ENCODE peak calls at places on chromosomes 13 and 19, in eight cellular contexts. One of them, this sample, is unnamed.

GRCh38 chr13:23381877-23382276 is 51.6 kb downstream of the SACS start:
- DNase-seq in HL-60: no peak
- DNase-seq in HAP-1: peak
- DNase-seq in heart left ventricle: no peak
- DNase-seq in suprapubic skin: no peak
- DNase-seq in CD8-positive, alpha-beta memory T cell: no peak
- DNase-seq in PC-3: no peak
- DNase-seq in mesendoderm: no peak
- DNase-seq in this sample: no peak

GRCh38 chr13:44410328-44410859 is 36.8 kb downstream of the SERP2 start:
- DNase-seq in heart left ventricle: no peak
- DNase-seq in suprapubic skin: peak
- DNase-seq in HAP-1: no peak
- DNase-seq in PC-3: no peak
- DNase-seq in HL-60: no peak
- DNase-seq in CD8-positive, alpha-beta memory T cell: no peak
- DNase-seq in mesendoderm: no peak
- DNase-seq in this sample: no peak

GRCh38 chr19:47848871-47849473 is 10.1 kb upstream of the TPRX2 start:
- DNase-seq in PC-3: no peak
- DNase-seq in HAP-1: peak
- DNase-seq in suprapubic skin: no peak
- DNase-seq in HL-60: no peak
- DNase-seq in mesendoderm: peak
- DNase-seq in CD8-positive, alpha-beta memory T cell: no peak
- DNase-seq in heart left ventricle: no peak
- DNase-seq in this sample: peak

GRCh38 chr13:98443800-98444325 is 133.0 kb downstream of the STK24 start:
- DNase-seq in HL-60: no peak
- DNase-seq in PC-3: no peak
- DNase-seq in heart left ventricle: no peak
- DNase-seq in CD8-positive, alpha-beta memory T cell: no peak
- DNase-seq in suprapubic skin: no peak
- DNase-seq in HAP-1: no peak
- DNase-seq in mesendoderm: no peak
- DNase-seq in this sample: no peak

GRCh38 chr19:18929311-18929710 is 9.8 kb downstream of the DDX49 start:
- DNase-seq in suprapubic skin: no peak
- DNase-seq in heart left ventricle: no peak
- DNase-seq in PC-3: no peak
- DNase-seq in HL-60: no peak
- DNase-seq in mesendoderm: no peak
- DNase-seq in HAP-1: no peak
- DNase-seq in CD8-positive, alpha-beta memory T cell: no peak
- DNase-seq in this sample: no peak

GRCh38 chr13:43185206-43185605 is 161.8 kb downstream of the DNAJC15 start:
- DNase-seq in mesendoderm: peak
- DNase-seq in heart left ventricle: no peak
- DNase-seq in PC-3: no peak
- DNase-seq in CD8-positive, alpha-beta memory T cell: no peak
- DNase-seq in HAP-1: no peak
- DNase-seq in HL-60: no peak
- DNase-seq in suprapubic skin: no peak
- DNase-seq in this sample: no peak

GRCh38 chr19:49017666-49018351 is 918 bp upstream of the LHB start:
- DNase-seq in PC-3: peak
- DNase-seq in suprapubic skin: peak
- DNase-seq in HL-60: no peak
- DNase-seq in mesendoderm: peak
- DNase-seq in heart left ventricle: peak
- DNase-seq in CD8-positive, alpha-beta memory T cell: peak
- DNase-seq in HAP-1: peak
- DNase-seq in this sample: no peak

GRCh38 chr13:48662226-48662625 is 8.5 kb downstream of the CYSLTR2 start:
- DNase-seq in PC-3: no peak
- DNase-seq in CD8-positive, alpha-beta memory T cell: no peak
- DNase-seq in HL-60: no peak
- DNase-seq in mesendoderm: no peak
- DNase-seq in heart left ventricle: no peak
- DNase-seq in HAP-1: no peak
- DNase-seq in suprapubic skin: no peak
- DNase-seq in this sample: no peak

GRCh38 chr13:72959643-72960042 is 99.2 kb upstream of the KLF5 start:
- DNase-seq in HAP-1: no peak
- DNase-seq in suprapubic skin: no peak
- DNase-seq in PC-3: peak
- DNase-seq in heart left ventricle: no peak
- DNase-seq in HL-60: no peak
- DNase-seq in mesendoderm: no peak
- DNase-seq in CD8-positive, alpha-beta memory T cell: no peak
- DNase-seq in this sample: no peak

GRCh38 chr13:114142640-114143490 is 10.4 kb upstream of the RASA3 start:
- DNase-seq in CD8-positive, alpha-beta memory T cell: peak
- DNase-seq in HAP-1: no peak
- DNase-seq in PC-3: no peak
- DNase-seq in HL-60: no peak
- DNase-seq in suprapubic skin: peak
- DNase-seq in heart left ventricle: peak
- DNase-seq in mesendoderm: no peak
- DNase-seq in this sample: peak

GRCh38 chr13:110399801-110400200 is 92.7 kb downstream of the COL4A2 start:
- DNase-seq in HL-60: no peak
- DNase-seq in PC-3: no peak
- DNase-seq in CD8-positive, alpha-beta memory T cell: no peak
- DNase-seq in mesendoderm: no peak
- DNase-seq in HAP-1: no peak
- DNase-seq in heart left ventricle: no peak
- DNase-seq in suprapubic skin: no peak
- DNase-seq in this sample: no peak

GRCh38 chr13:71499944-71500514 is 367.0 kb downstream of the DACH1 start:
- DNase-seq in HL-60: no peak
- DNase-seq in PC-3: no peak
- DNase-seq in CD8-positive, alpha-beta memory T cell: no peak
- DNase-seq in mesendoderm: no peak
- DNase-seq in heart left ventricle: no peak
- DNase-seq in HAP-1: no peak
- DNase-seq in suprapubic skin: no peak
- DNase-seq in this sample: no peak

GRCh38 chr13:99014391-99014988 is 36.6 kb upstream of the DOCK9 start:
- DNase-seq in PC-3: no peak
- DNase-seq in HAP-1: no peak
- DNase-seq in CD8-positive, alpha-beta memory T cell: no peak
- DNase-seq in HL-60: no peak
- DNase-seq in mesendoderm: no peak
- DNase-seq in suprapubic skin: no peak
- DNase-seq in heart left ventricle: no peak
- DNase-seq in this sample: no peak

GRCh38 chr19:5263615-5264014 is 77.0 kb downstream of the PTPRS start:
- DNase-seq in PC-3: no peak
- DNase-seq in CD8-positive, alpha-beta memory T cell: no peak
- DNase-seq in HL-60: no peak
- DNase-seq in suprapubic skin: no peak
- DNase-seq in HAP-1: no peak
- DNase-seq in mesendoderm: no peak
- DNase-seq in heart left ventricle: no peak
- DNase-seq in this sample: no peak

GRCh38 chr13:21079761-21080730 is 18.7 kb upstream of the LATS2 start:
- DNase-seq in HL-60: no peak
- DNase-seq in CD8-positive, alpha-beta memory T cell: no peak
- DNase-seq in mesendoderm: peak
- DNase-seq in PC-3: peak
- DNase-seq in heart left ventricle: peak
- DNase-seq in suprapubic skin: no peak
- DNase-seq in HAP-1: no peak
- DNase-seq in this sample: no peak

GRCh38 chr19:47691090-47691489 is 22.1 kb upstream of the EHD2 start:
- DNase-seq in PC-3: no peak
- DNase-seq in heart left ventricle: no peak
- DNase-seq in suprapubic skin: no peak
- DNase-seq in mesendoderm: no peak
- DNase-seq in HAP-1: no peak
- DNase-seq in CD8-positive, alpha-beta memory T cell: no peak
- DNase-seq in HL-60: no peak
- DNase-seq in this sample: no peak

GRCh38 chr13:78679329-78679728 is 20.4 kb upstream of the OBI1 start:
- DNase-seq in mesendoderm: no peak
- DNase-seq in PC-3: no peak
- DNase-seq in CD8-positive, alpha-beta memory T cell: no peak
- DNase-seq in HAP-1: no peak
- DNase-seq in suprapubic skin: no peak
- DNase-seq in HL-60: no peak
- DNase-seq in heart left ventricle: no peak
- DNase-seq in this sample: no peak

GRCh38 chr19:10087296-10088061 is 1.4 kb downstream of the SHFL start:
- DNase-seq in CD8-positive, alpha-beta memory T cell: no peak
- DNase-seq in suprapubic skin: no peak
- DNase-seq in HAP-1: no peak
- DNase-seq in HL-60: no peak
- DNase-seq in heart left ventricle: no peak
- DNase-seq in mesendoderm: no peak
- DNase-seq in PC-3: no peak
- DNase-seq in this sample: no peak

GRCh38 chr19:38650180-38650775 is 2.8 kb downstream of the ACTN4 start:
- DNase-seq in HL-60: no peak
- DNase-seq in heart left ventricle: no peak
- DNase-seq in HAP-1: no peak
- DNase-seq in suprapubic skin: no peak
- DNase-seq in mesendoderm: no peak
- DNase-seq in PC-3: no peak
- DNase-seq in CD8-positive, alpha-beta memory T cell: no peak
- DNase-seq in this sample: no peak

DNA sequence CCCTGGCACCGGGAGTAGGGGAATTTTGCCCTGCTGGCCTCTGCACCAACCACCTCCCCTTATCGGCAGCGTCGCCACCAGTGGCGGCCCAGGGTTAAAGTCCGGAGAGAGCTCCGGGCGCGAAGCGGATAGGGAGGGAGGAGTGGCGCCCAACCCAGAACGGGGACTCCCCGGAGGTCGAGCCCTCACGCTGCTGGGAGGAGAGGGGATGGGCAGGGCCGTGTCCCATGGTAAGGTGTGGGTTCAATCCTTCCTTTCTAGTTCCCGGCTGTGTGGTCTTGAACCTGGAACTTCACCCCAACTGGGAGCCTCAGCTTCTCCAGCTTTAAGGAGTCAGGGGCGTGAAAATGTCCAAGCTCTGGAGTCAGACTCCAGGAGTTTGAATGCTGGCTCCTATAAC is 23.3 kb upstream of the BCL3 start:
- DNase-seq in HAP-1: no peak
- DNase-seq in PC-3: no peak
- DNase-seq in heart left ventricle: no peak
- DNase-seq in mesendoderm: no peak
- DNase-seq in CD8-positive, alpha-beta memory T cell: no peak
- DNase-seq in suprapubic skin: no peak
- DNase-seq in HL-60: no peak
- DNase-seq in this sample: no peak
- H3K4me3 ChIP-seq in HAP-1: no peak
- H3K4me3 ChIP-seq in PC-3: peak
- H3K4me3 ChIP-seq in heart left ventricle: no peak
- H3K4me3 ChIP-seq in mesendoderm: no peak
- H3K4me3 ChIP-seq in CD8-positive, alpha-beta memory T cell: no peak
- H3K4me3 ChIP-seq in suprapubic skin: peak
- H3K4me3 ChIP-seq in HL-60: no peak
- H3K4me3 ChIP-seq in this sample: no peak

GRCh38 chr19:21362291-21362690 is 3.5 kb downstream of the ZNF738 start:
- DNase-seq in CD8-positive, alpha-beta memory T cell: no peak
- DNase-seq in heart left ventricle: no peak
- DNase-seq in HAP-1: no peak
- DNase-seq in PC-3: no peak
- DNase-seq in mesendoderm: no peak
- DNase-seq in HL-60: no peak
- DNase-seq in suprapubic skin: no peak
- DNase-seq in this sample: no peak

DNA sequence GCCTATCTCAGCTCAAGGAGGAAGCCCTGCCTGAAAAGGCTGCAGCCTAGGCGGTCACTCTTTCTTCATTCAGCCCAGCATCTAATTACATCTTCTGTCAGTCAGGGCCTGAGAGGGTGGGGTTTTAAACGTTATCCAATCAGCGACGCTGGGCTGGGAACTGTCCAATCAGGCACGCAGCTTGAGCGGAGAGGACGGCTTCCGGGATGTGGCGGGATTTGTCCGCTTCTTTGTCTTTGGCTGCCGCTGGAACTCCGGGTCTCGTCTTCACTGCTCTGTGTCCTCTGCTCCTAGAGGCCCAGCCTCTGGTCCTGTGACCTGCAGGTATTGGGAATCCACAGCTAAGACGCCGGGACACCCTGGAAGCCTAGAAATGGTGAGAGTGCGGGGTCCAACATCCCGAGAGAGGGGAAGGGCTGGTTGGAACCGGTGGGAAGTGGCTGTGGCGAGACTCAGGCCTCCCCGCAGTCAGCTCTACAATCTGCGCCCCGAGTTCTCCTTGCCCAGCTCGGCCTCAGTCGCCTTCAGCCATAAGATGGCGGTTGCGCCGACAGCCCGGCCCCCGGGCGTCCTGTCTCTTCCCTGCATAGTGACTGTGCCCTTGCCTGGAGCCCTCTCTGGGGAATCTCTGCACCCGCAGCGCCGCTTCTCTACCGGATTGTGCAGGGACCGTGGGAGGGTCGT is at the start of gene ZNF738:
- DNase-seq in HAP-1: peak
- DNase-seq in CD8-positive, alpha-beta memory T cell: peak
- DNase-seq in HL-60: peak
- DNase-seq in suprapubic skin: peak
- DNase-seq in heart left ventricle: peak
- DNase-seq in PC-3: peak
- DNase-seq in mesendoderm: peak
- DNase-seq in this sample: no peak
- H3K4me3 ChIP-seq in HAP-1: peak
- H3K4me3 ChIP-seq in CD8-positive, alpha-beta memory T cell: peak
- H3K4me3 ChIP-seq in HL-60: peak
- H3K4me3 ChIP-seq in suprapubic skin: peak
- H3K4me3 ChIP-seq in heart left ventricle: peak
- H3K4me3 ChIP-seq in PC-3: peak
- H3K4me3 ChIP-seq in mesendoderm: peak
- H3K4me3 ChIP-seq in this sample: no peak

GRCh38 chr13:33107403-33107760 is 91.2 kb downstream of the KL start:
- DNase-seq in CD8-positive, alpha-beta memory T cell: no peak
- DNase-seq in HL-60: no peak
- DNase-seq in HAP-1: no peak
- DNase-seq in suprapubic skin: no peak
- DNase-seq in mesendoderm: no peak
- DNase-seq in PC-3: no peak
- DNase-seq in heart left ventricle: no peak
- DNase-seq in this sample: no peak
- H3K4me3 ChIP-seq in CD8-positive, alpha-beta memory T cell: no peak
- H3K4me3 ChIP-seq in HL-60: no peak
- H3K4me3 ChIP-seq in HAP-1: no peak
- H3K4me3 ChIP-seq in suprapubic skin: no peak
- H3K4me3 ChIP-seq in mesendoderm: no peak
- H3K4me3 ChIP-seq in PC-3: no peak
- H3K4me3 ChIP-seq in heart left ventricle: no peak
- H3K4me3 ChIP-seq in this sample: no peak

DNA sequence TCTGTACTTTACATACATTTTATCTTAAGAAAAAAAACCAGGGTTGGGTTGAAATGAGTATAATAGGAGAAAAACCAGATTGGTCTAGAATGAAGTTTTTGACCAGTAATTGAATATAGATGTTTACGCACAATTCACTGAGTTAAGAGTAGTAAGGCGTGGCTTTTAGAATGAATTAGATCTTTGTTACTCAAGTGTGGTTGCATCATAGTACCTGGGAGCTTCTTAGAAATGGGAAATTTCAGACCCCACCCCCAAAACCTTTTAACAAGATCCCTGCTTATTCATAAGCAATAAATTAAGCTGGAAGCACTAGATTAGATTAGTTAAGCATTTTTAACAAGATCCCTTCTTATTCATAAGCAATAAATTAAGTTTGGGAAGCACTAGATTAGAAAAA is 28.7 kb upstream of the LMO7 start:
- DNase-seq in mesendoderm: no peak
- DNase-seq in heart left ventricle: no peak
- DNase-seq in suprapubic skin: no peak
- DNase-seq in PC-3: peak
- DNase-seq in HL-60: no peak
- DNase-seq in HAP-1: peak
- DNase-seq in CD8-positive, alpha-beta memory T cell: no peak
- DNase-seq in this sample: no peak
- H3K4me3 ChIP-seq in mesendoderm: no peak
- H3K4me3 ChIP-seq in heart left ventricle: no peak
- H3K4me3 ChIP-seq in suprapubic skin: no peak
- H3K4me3 ChIP-seq in PC-3: no peak
- H3K4me3 ChIP-seq in HL-60: no peak
- H3K4me3 ChIP-seq in HAP-1: no peak
- H3K4me3 ChIP-seq in CD8-positive, alpha-beta memory T cell: no peak
- H3K4me3 ChIP-seq in this sample: no peak